ENCODE peak calls at places on chromosomes 11 and 22, in six cellular contexts. X is T1000, A is GM13977, W is amniotic stem cell, K is skeletal muscle cell, S is HT-29. T is an unnamed sample.

GRCh38 chr22:42885446-42885845 is 28.4 kb upstream of the ARFGAP3 start:
- DNase-seq in X (no peak), A (no peak), W (no peak), K (no peak), S (no peak), T (no peak)

GRCh38 chr22:24094966-24095365 is 83.9 kb downstream of the CABIN1 start:
- DNase-seq in X (no peak), A (no peak), W (no peak), K (no peak), S (no peak), T (no peak)

GRCh38 chr11:64553554-64554201 is 37.3 kb upstream of the SLC22A12 start:
- DNase-seq in X (peak), A (peak), W (no peak), K (no peak), S (peak), T (peak)

GRCh38 chr11:530960-531825 is 4.2 kb downstream of the HRAS start:
- DNase-seq in X (no peak), A (no peak), W (no peak), K (no peak), S (no peak), T (no peak)

GRCh38 chr11:78350646-78351165 is 66.9 kb downstream of the GAB2 start:
- DNase-seq in X (no peak), A (no peak), W (no peak), K (no peak), S (no peak), T (peak)

GRCh38 chr11:76589945-76590630 is 80.5 kb downstream of the LRRC32 start:
- DNase-seq in X (no peak), A (no peak), W (no peak), K (no peak), S (no peak), T (no peak)

GRCh38 chr11:105202844-105203548 is 63.4 kb upstream of the CARD18 start:
- DNase-seq in X (no peak), A (no peak), W (no peak), K (no peak), S (peak), T (no peak)

GRCh38 chr22:35552186-35552842 is 11.7 kb downstream of the RASD2 start:
- DNase-seq in X (no peak), A (peak), W (no peak), K (peak), S (peak), T (peak)

GRCh38 chr11:95884364-95884763 is 39.5 kb downstream of the MTMR2 start:
- DNase-seq in X (no peak), A (no peak), W (no peak), K (peak), S (no peak), T (no peak)

GRCh38 chr22:21765909-21766529 is 30.4 kb upstream of the YPEL1 start:
- DNase-seq in X (no peak), A (no peak), W (no peak), K (no peak), S (no peak), T (no peak)

GRCh38 chr11:35134403-35135126 is 4.4 kb upstream of the CD44 start:
- DNase-seq in X (no peak), A (no peak), W (no peak), K (no peak), S (no peak), T (no peak)

GRCh38 chr11:130407978-130408377 is 20.4 kb downstream of the ADAMTS8 start:
- DNase-seq in X (peak), A (no peak), W (peak), K (peak), S (no peak), T (no peak)

GRCh38 chr11:134413334-134414035 is 1.4 kb upstream of the B3GAT1 start:
- DNase-seq in X (no peak), A (peak), W (no peak), K (no peak), S (no peak), T (no peak)

GRCh38 chr11:88507771-88508557 is 170.4 kb upstream of the CTSC start:
- DNase-seq in X (no peak), A (no peak), W (no peak), K (no peak), S (no peak), T (no peak)

GRCh38 chr11:45045692-45046471 is 95.2 kb upstream of the TP53I11 start:
- DNase-seq in X (no peak), A (no peak), W (no peak), K (no peak), S (peak), T (peak)

T was measured in DMS53.